ENCODE peak calls at places on chromosomes 4 and X, in eight cellular contexts. One of them, this sample, is unnamed.

GRCh38 chr4:68407868-68408190 is 39.4 kb upstream of the TMPRSS11E start:
- DNase-seq in stimulated activated CD4-positive, alpha-beta T cell treated with anti-CD3 and anti-CD28 coated beads, Interleukin-15, amount 100 ng/mL, for 1 hour: no peak
- DNase-seq in right atrium auricular region: no peak
- DNase-seq in progenitor cell of endocrine pancreas: no peak
- DNase-seq in spleen: no peak
- DNase-seq in lung: no peak
- DNase-seq in NCI-H1092: no peak
- DNase-seq in upper lobe of right lung: no peak
- DNase-seq in this sample: no peak

GRCh38 chr4:3322059-3322550 is 29.3 kb downstream of the RGS12 start:
- DNase-seq in stimulated activated CD4-positive, alpha-beta T cell treated with anti-CD3 and anti-CD28 coated beads, Interleukin-15, amount 100 ng/mL, for 1 hour: no peak
- DNase-seq in right atrium auricular region: peak; percentile 55
- DNase-seq in progenitor cell of endocrine pancreas: no peak
- DNase-seq in spleen: peak; percentile 47
- DNase-seq in lung: no peak
- DNase-seq in NCI-H1092: no peak
- DNase-seq in upper lobe of right lung: peak; percentile 42
- DNase-seq in this sample: peak; percentile 46

GRCh38 chr4:152594981-152595916 is 59.4 kb upstream of the FBXW7 start:
- DNase-seq in stimulated activated CD4-positive, alpha-beta T cell treated with anti-CD3 and anti-CD28 coated beads, Interleukin-15, amount 100 ng/mL, for 1 hour: no peak
- DNase-seq in right atrium auricular region: no peak
- DNase-seq in progenitor cell of endocrine pancreas: no peak
- DNase-seq in spleen: no peak
- DNase-seq in lung: no peak
- DNase-seq in NCI-H1092: peak; percentile 57
- DNase-seq in upper lobe of right lung: no peak
- DNase-seq in this sample: no peak

GRCh38 chr4:25982962-25983361 is 68.9 kb downstream of the SMIM20 start:
- DNase-seq in stimulated activated CD4-positive, alpha-beta T cell treated with anti-CD3 and anti-CD28 coated beads, Interleukin-15, amount 100 ng/mL, for 1 hour: no peak
- DNase-seq in right atrium auricular region: peak; percentile 2
- DNase-seq in progenitor cell of endocrine pancreas: no peak
- DNase-seq in spleen: no peak
- DNase-seq in lung: no peak
- DNase-seq in NCI-H1092: no peak
- DNase-seq in upper lobe of right lung: no peak
- DNase-seq in this sample: no peak

GRCh38 chrX:67781132-67781531 is 237.3 kb downstream of the AR start:
- DNase-seq in stimulated activated CD4-positive, alpha-beta T cell treated with anti-CD3 and anti-CD28 coated beads, Interleukin-15, amount 100 ng/mL, for 1 hour: no peak
- DNase-seq in right atrium auricular region: no peak
- DNase-seq in progenitor cell of endocrine pancreas: no peak
- DNase-seq in spleen: no peak
- DNase-seq in lung: no peak
- DNase-seq in NCI-H1092: no peak
- DNase-seq in upper lobe of right lung: no peak
- DNase-seq in this sample: peak; percentile 39

GRCh38 chr4:112145820-112146813 is 863 bp downstream of the FAM241A start:
- DNase-seq in stimulated activated CD4-positive, alpha-beta T cell treated with anti-CD3 and anti-CD28 coated beads, Interleukin-15, amount 100 ng/mL, for 1 hour: peak; percentile 28
- DNase-seq in right atrium auricular region: no peak
- DNase-seq in progenitor cell of endocrine pancreas: peak; percentile 43
- DNase-seq in spleen: peak; percentile 89
- DNase-seq in lung: peak; percentile 47
- DNase-seq in NCI-H1092: no peak
- DNase-seq in upper lobe of right lung: peak; percentile 78
- DNase-seq in this sample: peak; percentile 67

GRCh38 chrX:149490100-149490499 is 15.0 kb downstream of the IDS start:
- DNase-seq in stimulated activated CD4-positive, alpha-beta T cell treated with anti-CD3 and anti-CD28 coated beads, Interleukin-15, amount 100 ng/mL, for 1 hour: no peak
- DNase-seq in right atrium auricular region: no peak
- DNase-seq in progenitor cell of endocrine pancreas: no peak
- DNase-seq in spleen: no peak
- DNase-seq in lung: no peak
- DNase-seq in NCI-H1092: no peak
- DNase-seq in upper lobe of right lung: no peak
- DNase-seq in this sample: no peak

GRCh38 chr4:122475233-122475632 is 18.7 kb upstream of the IL2 start:
- DNase-seq in stimulated activated CD4-positive, alpha-beta T cell treated with anti-CD3 and anti-CD28 coated beads, Interleukin-15, amount 100 ng/mL, for 1 hour: no peak
- DNase-seq in right atrium auricular region: no peak
- DNase-seq in progenitor cell of endocrine pancreas: no peak
- DNase-seq in spleen: no peak
- DNase-seq in lung: no peak
- DNase-seq in NCI-H1092: no peak
- DNase-seq in upper lobe of right lung: no peak
- DNase-seq in this sample: no peak

GRCh38 chr4:41209187-41209586 is 5.2 kb downstream of the APBB2 start:
- DNase-seq in stimulated activated CD4-positive, alpha-beta T cell treated with anti-CD3 and anti-CD28 coated beads, Interleukin-15, amount 100 ng/mL, for 1 hour: no peak
- DNase-seq in right atrium auricular region: no peak
- DNase-seq in progenitor cell of endocrine pancreas: no peak
- DNase-seq in spleen: no peak
- DNase-seq in lung: no peak
- DNase-seq in NCI-H1092: no peak
- DNase-seq in upper lobe of right lung: no peak
- DNase-seq in this sample: no peak

GRCh38 chrX:38941675-38942074 is 140.4 kb downstream of the MID1IP1 start:
- DNase-seq in stimulated activated CD4-positive, alpha-beta T cell treated with anti-CD3 and anti-CD28 coated beads, Interleukin-15, amount 100 ng/mL, for 1 hour: no peak
- DNase-seq in right atrium auricular region: no peak
- DNase-seq in progenitor cell of endocrine pancreas: no peak
- DNase-seq in spleen: no peak
- DNase-seq in lung: no peak
- DNase-seq in NCI-H1092: no peak
- DNase-seq in upper lobe of right lung: no peak
- DNase-seq in this sample: no peak

GRCh38 chr4:107800058-107800457 is 24.7 kb upstream of the SGMS2 start:
- DNase-seq in stimulated activated CD4-positive, alpha-beta T cell treated with anti-CD3 and anti-CD28 coated beads, Interleukin-15, amount 100 ng/mL, for 1 hour: no peak
- DNase-seq in right atrium auricular region: no peak
- DNase-seq in progenitor cell of endocrine pancreas: no peak
- DNase-seq in spleen: no peak
- DNase-seq in lung: no peak
- DNase-seq in NCI-H1092: no peak
- DNase-seq in upper lobe of right lung: no peak
- DNase-seq in this sample: no peak

GRCh38 chr4:1717129-1718094 is 3.7 kb downstream of the TMEM129 start:
- DNase-seq in stimulated activated CD4-positive, alpha-beta T cell treated with anti-CD3 and anti-CD28 coated beads, Interleukin-15, amount 100 ng/mL, for 1 hour: no peak
- DNase-seq in right atrium auricular region: no peak
- DNase-seq in progenitor cell of endocrine pancreas: no peak
- DNase-seq in spleen: peak; percentile 82
- DNase-seq in lung: no peak
- DNase-seq in NCI-H1092: no peak
- DNase-seq in upper lobe of right lung: peak; percentile 63
- DNase-seq in this sample: peak; percentile 32

GRCh38 chr4:159002950-159003349 is 99.9 kb upstream of the RAPGEF2 start:
- DNase-seq in stimulated activated CD4-positive, alpha-beta T cell treated with anti-CD3 and anti-CD28 coated beads, Interleukin-15, amount 100 ng/mL, for 1 hour: no peak
- DNase-seq in right atrium auricular region: no peak
- DNase-seq in progenitor cell of endocrine pancreas: no peak
- DNase-seq in spleen: no peak
- DNase-seq in lung: no peak
- DNase-seq in NCI-H1092: no peak
- DNase-seq in upper lobe of right lung: no peak
- DNase-seq in this sample: no peak

GRCh38 chr4:96642486-96642885 is 802.6 kb downstream of the PDHA2 start:
- DNase-seq in stimulated activated CD4-positive, alpha-beta T cell treated with anti-CD3 and anti-CD28 coated beads, Interleukin-15, amount 100 ng/mL, for 1 hour: no peak
- DNase-seq in right atrium auricular region: no peak
- DNase-seq in progenitor cell of endocrine pancreas: no peak
- DNase-seq in spleen: no peak
- DNase-seq in lung: no peak
- DNase-seq in NCI-H1092: no peak
- DNase-seq in upper lobe of right lung: no peak
- DNase-seq in this sample: no peak

GRCh38 chrX:63959975-63960374 is 175.0 kb upstream of the ARHGEF9 start:
- DNase-seq in stimulated activated CD4-positive, alpha-beta T cell treated with anti-CD3 and anti-CD28 coated beads, Interleukin-15, amount 100 ng/mL, for 1 hour: no peak
- DNase-seq in right atrium auricular region: no peak
- DNase-seq in progenitor cell of endocrine pancreas: no peak
- DNase-seq in spleen: no peak
- DNase-seq in lung: no peak
- DNase-seq in NCI-H1092: no peak
- DNase-seq in upper lobe of right lung: no peak
- DNase-seq in this sample: no peak

GRCh38 chr4:159009521-159009920 is 93.4 kb upstream of the RAPGEF2 start:
- DNase-seq in stimulated activated CD4-positive, alpha-beta T cell treated with anti-CD3 and anti-CD28 coated beads, Interleukin-15, amount 100 ng/mL, for 1 hour: no peak
- DNase-seq in right atrium auricular region: no peak
- DNase-seq in progenitor cell of endocrine pancreas: no peak
- DNase-seq in spleen: no peak
- DNase-seq in lung: no peak
- DNase-seq in NCI-H1092: no peak
- DNase-seq in upper lobe of right lung: no peak
- DNase-seq in this sample: no peak

GRCh38 chrX:118495958-118496762 is 545 bp downstream of the DOCK11 start:
- DNase-seq in stimulated activated CD4-positive, alpha-beta T cell treated with anti-CD3 and anti-CD28 coated beads, Interleukin-15, amount 100 ng/mL, for 1 hour: peak; percentile 58
- DNase-seq in right atrium auricular region: peak; percentile 64
- DNase-seq in progenitor cell of endocrine pancreas: peak; percentile 9
- DNase-seq in spleen: peak; percentile 95
- DNase-seq in lung: peak; percentile 61
- DNase-seq in NCI-H1092: peak; percentile 1
- DNase-seq in upper lobe of right lung: peak; percentile 81
- DNase-seq in this sample: peak; percentile 82

GRCh38 chrX:85004255-85004654 is 578 bp downstream of the APOOL start:
- DNase-seq in stimulated activated CD4-positive, alpha-beta T cell treated with anti-CD3 and anti-CD28 coated beads, Interleukin-15, amount 100 ng/mL, for 1 hour: no peak
- DNase-seq in right atrium auricular region: no peak
- DNase-seq in progenitor cell of endocrine pancreas: no peak
- DNase-seq in spleen: no peak
- DNase-seq in lung: no peak
- DNase-seq in NCI-H1092: no peak
- DNase-seq in upper lobe of right lung: no peak
- DNase-seq in this sample: no peak

GRCh38 chr4:48337726-48338125 is 3.6 kb upstream of the SLAIN2 start:
- DNase-seq in stimulated activated CD4-positive, alpha-beta T cell treated with anti-CD3 and anti-CD28 coated beads, Interleukin-15, amount 100 ng/mL, for 1 hour: no peak
- DNase-seq in right atrium auricular region: no peak
- DNase-seq in progenitor cell of endocrine pancreas: no peak
- DNase-seq in spleen: no peak
- DNase-seq in lung: no peak
- DNase-seq in NCI-H1092: no peak
- DNase-seq in upper lobe of right lung: no peak
- DNase-seq in this sample: no peak

GRCh38 chr4:102439835-102440234 is 61.3 kb upstream of the NFKB1 start:
- DNase-seq in stimulated activated CD4-positive, alpha-beta T cell treated with anti-CD3 and anti-CD28 coated beads, Interleukin-15, amount 100 ng/mL, for 1 hour: no peak
- DNase-seq in right atrium auricular region: no peak
- DNase-seq in progenitor cell of endocrine pancreas: no peak
- DNase-seq in spleen: no peak
- DNase-seq in lung: no peak
- DNase-seq in NCI-H1092: no peak
- DNase-seq in upper lobe of right lung: no peak
- DNase-seq in this sample: no peak

GRCh38 chr4:139330283-139330682 is 28.0 kb upstream of the NDUFC1 start:
- DNase-seq in stimulated activated CD4-positive, alpha-beta T cell treated with anti-CD3 and anti-CD28 coated beads, Interleukin-15, amount 100 ng/mL, for 1 hour: no peak
- DNase-seq in right atrium auricular region: no peak
- DNase-seq in progenitor cell of endocrine pancreas: no peak
- DNase-seq in spleen: no peak
- DNase-seq in lung: no peak
- DNase-seq in NCI-H1092: no peak
- DNase-seq in upper lobe of right lung: no peak
- DNase-seq in this sample: no peak

GRCh38 chr4:130044788-130045531 is 949.0 kb downstream of the C4orf33 start:
- DNase-seq in stimulated activated CD4-positive, alpha-beta T cell treated with anti-CD3 and anti-CD28 coated beads, Interleukin-15, amount 100 ng/mL, for 1 hour: no peak
- DNase-seq in right atrium auricular region: no peak
- DNase-seq in progenitor cell of endocrine pancreas: no peak
- DNase-seq in spleen: no peak
- DNase-seq in lung: no peak
- DNase-seq in NCI-H1092: no peak
- DNase-seq in upper lobe of right lung: no peak
- DNase-seq in this sample: no peak

GRCh38 chr4:2042207-2042946 is 16.8 kb upstream of the NAT8L start:
- DNase-seq in stimulated activated CD4-positive, alpha-beta T cell treated with anti-CD3 and anti-CD28 coated beads, Interleukin-15, amount 100 ng/mL, for 1 hour: no peak
- DNase-seq in right atrium auricular region: no peak
- DNase-seq in progenitor cell of endocrine pancreas: no peak
- DNase-seq in spleen: peak; percentile 87
- DNase-seq in lung: no peak
- DNase-seq in NCI-H1092: no peak
- DNase-seq in upper lobe of right lung: peak; percentile 69
- DNase-seq in this sample: peak; percentile 35

GRCh38 chr4:128635141-128635911 is 174.2 kb upstream of the JADE1 start:
- DNase-seq in stimulated activated CD4-positive, alpha-beta T cell treated with anti-CD3 and anti-CD28 coated beads, Interleukin-15, amount 100 ng/mL, for 1 hour: no peak
- DNase-seq in right atrium auricular region: peak; percentile 98
- DNase-seq in progenitor cell of endocrine pancreas: peak; percentile 50
- DNase-seq in spleen: no peak
- DNase-seq in lung: peak; percentile 76
- DNase-seq in NCI-H1092: peak; percentile 66
- DNase-seq in upper lobe of right lung: peak; percentile 86
- DNase-seq in this sample: peak; percentile 90

GRCh38 chr4:76200771-76201224 is 12.8 kb downstream of the SCARB2 start:
- DNase-seq in stimulated activated CD4-positive, alpha-beta T cell treated with anti-CD3 and anti-CD28 coated beads, Interleukin-15, amount 100 ng/mL, for 1 hour: no peak
- DNase-seq in right atrium auricular region: no peak
- DNase-seq in progenitor cell of endocrine pancreas: no peak
- DNase-seq in spleen: no peak
- DNase-seq in lung: peak; percentile 53
- DNase-seq in NCI-H1092: peak; percentile 56
- DNase-seq in upper lobe of right lung: no peak
- DNase-seq in this sample: no peak

GRCh38 chr4:155787113-155787710 is 28.4 kb downstream of the GUCY1B1 start:
- DNase-seq in stimulated activated CD4-positive, alpha-beta T cell treated with anti-CD3 and anti-CD28 coated beads, Interleukin-15, amount 100 ng/mL, for 1 hour: no peak
- DNase-seq in right atrium auricular region: no peak
- DNase-seq in progenitor cell of endocrine pancreas: no peak
- DNase-seq in spleen: no peak
- DNase-seq in lung: no peak
- DNase-seq in NCI-H1092: no peak
- DNase-seq in upper lobe of right lung: no peak
- DNase-seq in this sample: no peak

GRCh38 chrX:115957862-115958490 is 212.6 kb upstream of the AGTR2 start:
- DNase-seq in stimulated activated CD4-positive, alpha-beta T cell treated with anti-CD3 and anti-CD28 coated beads, Interleukin-15, amount 100 ng/mL, for 1 hour: no peak
- DNase-seq in right atrium auricular region: no peak
- DNase-seq in progenitor cell of endocrine pancreas: no peak
- DNase-seq in spleen: no peak
- DNase-seq in lung: no peak
- DNase-seq in NCI-H1092: peak; percentile 30
- DNase-seq in upper lobe of right lung: no peak
- DNase-seq in this sample: no peak

GRCh38 chr4:175614880-175615279 is 197.2 kb downstream of the GPM6A start:
- DNase-seq in stimulated activated CD4-positive, alpha-beta T cell treated with anti-CD3 and anti-CD28 coated beads, Interleukin-15, amount 100 ng/mL, for 1 hour: no peak
- DNase-seq in right atrium auricular region: no peak
- DNase-seq in progenitor cell of endocrine pancreas: no peak
- DNase-seq in spleen: no peak
- DNase-seq in lung: no peak
- DNase-seq in NCI-H1092: peak; percentile 2
- DNase-seq in upper lobe of right lung: no peak
- DNase-seq in this sample: no peak

GRCh38 chr4:44493924-44494323 is 45.3 kb upstream of the KCTD8 start:
- DNase-seq in stimulated activated CD4-positive, alpha-beta T cell treated with anti-CD3 and anti-CD28 coated beads, Interleukin-15, amount 100 ng/mL, for 1 hour: no peak
- DNase-seq in right atrium auricular region: no peak
- DNase-seq in progenitor cell of endocrine pancreas: no peak
- DNase-seq in spleen: no peak
- DNase-seq in lung: no peak
- DNase-seq in NCI-H1092: peak; percentile 4
- DNase-seq in upper lobe of right lung: no peak
- DNase-seq in this sample: no peak